ENCODE peak calls at places on chromosomes 6 and 20, in six cellular contexts. T is PC-3; U is Right ventricle myocardium superior; D is body of pancreas; X is activated CD8-positive, alpha-beta T cell treated with anti-CD3 and anti-CD28 coated beads, Interleukin-2, amount 10 ng/mL, durations not matched to agents 7 days and 5 days; W is NCI-H774. G is an unnamed sample.

GRCh38 chr6:83868639-83869038 is 9.2 kb downstream of the CYB5R4 start:
- DNase-seq in T (peak), W (no peak), D (no peak), U (no peak), X (no peak), G (no peak)

GRCh38 chr6:24122139-24122538 is 3.9 kb upstream of the NRSN1 start:
- DNase-seq in W (no peak), X (no peak), U (no peak), D (no peak), T (no peak), G (no peak)

GRCh38 chr6:10999994-11000393 is 44.1 kb downstream of the ELOVL2 start:
- DNase-seq in T (no peak), U (no peak), D (no peak), W (no peak), X (no peak), G (peak)

GRCh38 chr6:164763788-164764187 is 545.6 kb downstream of the C6orf118 start:
- DNase-seq in W (no peak), T (no peak), X (no peak), D (no peak), U (no peak), G (no peak)

GRCh38 chr20:25280574-25281535 is 33.0 kb downstream of the PYGB start:
- DNase-seq in D (peak), U (peak), X (no peak), T (no peak), W (no peak), G (no peak)

GRCh38 chr6:143745160-143746133 is 67.7 kb downstream of the PHACTR2 start:
- DNase-seq in T (peak), X (no peak), D (peak), W (peak), U (no peak), G (no peak)

GRCh38 chr6:143877584-143878271 is 13.5 kb downstream of the ZC2HC1B start:
- DNase-seq in D (no peak), W (no peak), U (no peak), T (peak), X (no peak), G (no peak)

GRCh38 chr6:161303628-161304340 is 29.9 kb upstream of the AGPAT4 start:
- DNase-seq in T (peak), U (no peak), W (no peak), D (no peak), X (no peak), G (no peak)

GRCh38 chr6:36912583-36912982 is 26.8 kb downstream of the C6orf89 start:
- DNase-seq in W (no peak), U (no peak), X (peak), T (peak), D (no peak), G (peak)

GRCh38 chr6:119929121-119929520 is 579.6 kb upstream of the MAN1A1 start:
- DNase-seq in T (no peak), D (no peak), U (no peak), W (no peak), X (no peak), G (no peak)